ENCODE peak calls at places on chromosomes 3 and 15, in seven cellular contexts. One of them, this sample, is unnamed.

GRCh38 chr3:129003578-129004112 is 2.5 kb downstream of the EFCC1 start:
- DNase-seq in uterus: no peak
- DNase-seq in Caco-2: peak
- DNase-seq in GM12864: no peak
- DNase-seq in transverse colon: peak
- DNase-seq in astrocyte of the spinal cord: no peak
- DNase-seq in neural progenitor cell: peak
- DNase-seq in this sample: peak

GRCh38 chr15:40340740-40341400 is at the start of gene CCDC9B:
- DNase-seq in GM12864: no peak
- DNase-seq in transverse colon: peak
- DNase-seq in uterus: peak
- DNase-seq in neural progenitor cell: peak
- DNase-seq in astrocyte of the spinal cord: peak
- DNase-seq in Caco-2: no peak
- DNase-seq in this sample: peak

GRCh38 chr15:91055548-91056331 is 33.3 kb upstream of the VPS33B start:
- DNase-seq in transverse colon: peak
- DNase-seq in neural progenitor cell: peak
- DNase-seq in GM12864: peak
- DNase-seq in Caco-2: peak
- DNase-seq in astrocyte of the spinal cord: peak
- DNase-seq in uterus: no peak
- DNase-seq in this sample: peak

GRCh38 chr3:97821810-97822775 is at the start of gene CRYBG3:
- DNase-seq in transverse colon: peak
- DNase-seq in astrocyte of the spinal cord: peak
- DNase-seq in neural progenitor cell: peak
- DNase-seq in uterus: peak
- DNase-seq in GM12864: peak
- DNase-seq in Caco-2: peak
- DNase-seq in this sample: peak

GRCh38 chr15:43749690-43750345 is 3.6 kb downstream of the PDIA3 start:
- DNase-seq in astrocyte of the spinal cord: peak
- DNase-seq in transverse colon: no peak
- DNase-seq in uterus: no peak
- DNase-seq in neural progenitor cell: no peak
- DNase-seq in GM12864: peak
- DNase-seq in Caco-2: no peak
- DNase-seq in this sample: no peak

GRCh38 chr15:88018865-88019626 is 237.5 kb downstream of the NTRK3 start:
- DNase-seq in GM12864: no peak
- DNase-seq in neural progenitor cell: no peak
- DNase-seq in transverse colon: no peak
- DNase-seq in uterus: no peak
- DNase-seq in astrocyte of the spinal cord: peak
- DNase-seq in Caco-2: no peak
- DNase-seq in this sample: no peak

GRCh38 chr3:38458796-38459498 is 5.3 kb downstream of the ACVR2B start:
- DNase-seq in uterus: peak
- DNase-seq in Caco-2: no peak
- DNase-seq in astrocyte of the spinal cord: peak
- DNase-seq in GM12864: no peak
- DNase-seq in neural progenitor cell: no peak
- DNase-seq in transverse colon: peak
- DNase-seq in this sample: peak

GRCh38 chr3:79497447-79498111 is 270.2 kb downstream of the ROBO1 start:
- DNase-seq in uterus: no peak
- DNase-seq in GM12864: no peak
- DNase-seq in neural progenitor cell: peak
- DNase-seq in Caco-2: no peak
- DNase-seq in astrocyte of the spinal cord: peak
- DNase-seq in transverse colon: no peak
- DNase-seq in this sample: peak

GRCh38 chr3:71225285-71225684 is 358.2 kb downstream of the FOXP1 start:
- DNase-seq in neural progenitor cell: no peak
- DNase-seq in uterus: no peak
- DNase-seq in Caco-2: no peak
- DNase-seq in GM12864: no peak
- DNase-seq in transverse colon: no peak
- DNase-seq in astrocyte of the spinal cord: no peak
- DNase-seq in this sample: no peak

GRCh38 chr15:58043192-58043903 is 22.2 kb downstream of the ALDH1A2 start:
- DNase-seq in neural progenitor cell: peak
- DNase-seq in uterus: no peak
- DNase-seq in transverse colon: peak
- DNase-seq in Caco-2: no peak
- DNase-seq in astrocyte of the spinal cord: peak
- DNase-seq in GM12864: no peak
- DNase-seq in this sample: peak

GRCh38 chr3:172520332-172520831 is 2.8 kb downstream of the TNFSF10 start:
- DNase-seq in GM12864: no peak
- DNase-seq in uterus: no peak
- DNase-seq in astrocyte of the spinal cord: peak
- DNase-seq in neural progenitor cell: no peak
- DNase-seq in Caco-2: no peak
- DNase-seq in transverse colon: no peak
- DNase-seq in this sample: peak

GRCh38 chr3:98801042-98801747 is 38.1 kb downstream of the ST3GAL6 start:
- DNase-seq in transverse colon: no peak
- DNase-seq in GM12864: no peak
- DNase-seq in uterus: no peak
- DNase-seq in neural progenitor cell: no peak
- DNase-seq in Caco-2: no peak
- DNase-seq in astrocyte of the spinal cord: no peak
- DNase-seq in this sample: no peak

GRCh38 chr3:42640771-42641370 is 12.6 kb upstream of the ZBTB47 start:
- DNase-seq in astrocyte of the spinal cord: no peak
- DNase-seq in neural progenitor cell: no peak
- DNase-seq in transverse colon: no peak
- DNase-seq in Caco-2: no peak
- DNase-seq in uterus: no peak
- DNase-seq in GM12864: no peak
- DNase-seq in this sample: peak

GRCh38 chr15:38017721-38018120 is 83.3 kb downstream of the TMCO5A start:
- DNase-seq in Caco-2: no peak
- DNase-seq in GM12864: no peak
- DNase-seq in transverse colon: no peak
- DNase-seq in neural progenitor cell: no peak
- DNase-seq in uterus: no peak
- DNase-seq in astrocyte of the spinal cord: no peak
- DNase-seq in this sample: no peak

GRCh38 chr3:67200618-67201017 is 202.5 kb downstream of the KBTBD8 start:
- DNase-seq in neural progenitor cell: no peak
- DNase-seq in transverse colon: no peak
- DNase-seq in Caco-2: no peak
- DNase-seq in uterus: no peak
- DNase-seq in GM12864: no peak
- DNase-seq in astrocyte of the spinal cord: no peak
- DNase-seq in this sample: no peak

GRCh38 chr3:27633224-27633545 is 88.9 kb downstream of the EOMES start:
- DNase-seq in astrocyte of the spinal cord: no peak
- DNase-seq in transverse colon: no peak
- DNase-seq in GM12864: no peak
- DNase-seq in uterus: no peak
- DNase-seq in neural progenitor cell: no peak
- DNase-seq in Caco-2: no peak
- DNase-seq in this sample: peak

GRCh38 chr3:34212671-34213070 is 414.2 kb downstream of the PDCD6IP start:
- DNase-seq in GM12864: no peak
- DNase-seq in transverse colon: no peak
- DNase-seq in neural progenitor cell: peak
- DNase-seq in Caco-2: no peak
- DNase-seq in uterus: no peak
- DNase-seq in astrocyte of the spinal cord: peak
- DNase-seq in this sample: peak

GRCh38 chr3:775178-775885 is 317.5 kb upstream of the CNTN6 start:
- DNase-seq in GM12864: no peak
- DNase-seq in uterus: no peak
- DNase-seq in Caco-2: no peak
- DNase-seq in astrocyte of the spinal cord: no peak
- DNase-seq in neural progenitor cell: no peak
- DNase-seq in transverse colon: no peak
- DNase-seq in this sample: peak

GRCh38 chr3:195580733-195581443 is 2.9 kb downstream of the APOD start:
- DNase-seq in astrocyte of the spinal cord: peak
- DNase-seq in neural progenitor cell: no peak
- DNase-seq in GM12864: no peak
- DNase-seq in uterus: no peak
- DNase-seq in Caco-2: no peak
- DNase-seq in transverse colon: no peak
- DNase-seq in this sample: peak

GRCh38 chr3:185822957-185823279 is 1.9 kb downstream of the IGF2BP2 start:
- DNase-seq in uterus: no peak
- DNase-seq in Caco-2: no peak
- DNase-seq in astrocyte of the spinal cord: no peak
- DNase-seq in transverse colon: no peak
- DNase-seq in GM12864: no peak
- DNase-seq in neural progenitor cell: no peak
- DNase-seq in this sample: no peak

GRCh38 chr3:138513073-138513843 is 78.8 kb downstream of the ESYT3 start:
- DNase-seq in Caco-2: no peak
- DNase-seq in neural progenitor cell: no peak
- DNase-seq in GM12864: no peak
- DNase-seq in astrocyte of the spinal cord: no peak
- DNase-seq in uterus: no peak
- DNase-seq in transverse colon: no peak
- DNase-seq in this sample: no peak

DNA sequence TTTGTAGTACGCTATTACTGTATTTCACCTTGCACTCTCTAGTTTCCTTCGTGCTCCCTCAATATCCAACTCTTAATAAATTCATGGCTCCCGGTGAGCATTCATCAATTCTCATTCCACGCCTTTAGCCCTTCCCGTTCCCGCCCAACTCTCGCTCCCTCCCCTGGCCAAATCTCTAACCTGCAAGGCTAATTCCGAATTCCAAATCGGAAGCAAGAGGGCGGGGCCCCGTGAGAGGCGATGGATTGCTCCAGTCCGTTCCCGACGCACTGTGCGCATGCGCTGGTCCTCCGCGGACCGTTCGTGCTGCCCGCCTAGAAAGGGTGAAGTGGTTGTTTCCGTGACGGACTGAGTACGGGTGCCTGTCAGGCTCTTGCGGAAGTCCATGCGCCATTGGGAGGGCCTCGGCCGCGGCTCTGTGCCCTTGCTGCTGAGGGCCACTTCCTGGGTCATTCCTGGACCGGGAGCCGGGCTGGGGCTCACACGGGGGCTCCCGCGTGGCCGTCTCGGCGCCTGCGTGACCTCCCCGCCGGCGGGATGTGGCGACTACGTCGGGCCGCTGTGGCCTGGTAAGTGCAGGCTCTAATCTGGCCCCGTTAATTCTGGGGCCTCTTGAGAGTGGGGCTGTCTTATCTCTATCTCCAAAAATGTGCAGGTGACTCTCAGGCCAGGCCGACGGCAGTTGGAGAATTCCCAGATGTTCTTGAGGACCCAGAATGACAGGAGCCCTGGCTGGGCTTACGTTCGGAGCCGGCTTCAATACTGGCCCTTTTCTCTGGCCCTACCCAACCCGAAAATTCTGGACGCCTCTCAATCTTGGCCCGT is at the start of gene OPA1:
- DNase-seq in neural progenitor cell: peak
- DNase-seq in uterus: peak
- DNase-seq in transverse colon: peak
- DNase-seq in GM12864: peak
- DNase-seq in astrocyte of the spinal cord: peak
- DNase-seq in Caco-2: peak
- DNase-seq in this sample: peak
- TF ChIP-seq CTCF in neural progenitor cell: peak
- TF ChIP-seq CTCF in uterus: peak
- TF ChIP-seq CTCF in transverse colon: peak
- TF ChIP-seq CTCF in GM12864: no peak
- TF ChIP-seq CTCF in astrocyte of the spinal cord: peak
- TF ChIP-seq CTCF in Caco-2: no peak
- TF ChIP-seq CTCF in this sample: peak

DNA sequence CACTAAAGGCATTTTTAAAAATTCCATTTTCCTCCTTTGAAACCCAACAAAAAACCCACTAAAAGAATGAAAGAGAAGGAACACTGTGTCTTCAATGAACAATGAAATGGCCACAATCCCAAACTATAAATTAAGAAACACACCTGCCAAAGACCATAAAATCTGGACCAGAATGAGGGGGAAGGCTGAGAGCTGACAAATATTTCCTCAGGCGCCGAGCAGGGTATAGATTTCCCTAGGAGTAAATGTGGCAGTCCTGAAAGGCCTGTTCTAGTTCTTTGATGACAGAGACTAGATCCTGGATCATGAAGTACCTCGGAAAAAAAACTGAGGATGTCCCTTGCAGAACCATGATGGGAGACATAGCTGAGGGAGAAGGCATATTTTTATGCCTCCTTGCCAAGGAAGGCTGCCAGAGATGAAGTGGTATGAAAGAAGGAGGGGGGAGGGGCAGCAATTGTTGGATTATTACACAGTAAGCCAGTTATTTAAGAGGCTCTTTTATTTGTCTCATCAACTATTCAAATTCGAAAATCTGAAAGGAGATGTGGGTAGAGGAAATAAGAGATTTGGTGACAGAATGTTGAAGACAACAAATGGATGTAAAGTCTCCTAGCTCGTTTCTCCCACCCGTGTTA is 275.3 kb upstream of the GOLGA6L4 start:
- DNase-seq in neural progenitor cell: no peak
- DNase-seq in transverse colon: no peak
- DNase-seq in GM12864: no peak
- DNase-seq in astrocyte of the spinal cord: no peak
- DNase-seq in uterus: no peak
- DNase-seq in Caco-2: no peak
- DNase-seq in this sample: no peak
- H3K4me3 ChIP-seq in neural progenitor cell: no peak
- H3K4me3 ChIP-seq in transverse colon: no peak
- H3K4me3 ChIP-seq in GM12864: no peak
- H3K4me3 ChIP-seq in astrocyte of the spinal cord: no peak
- H3K4me3 ChIP-seq in uterus: no peak
- H3K4me3 ChIP-seq in Caco-2: no peak
- H3K4me3 ChIP-seq in this sample: no peak

DNA sequence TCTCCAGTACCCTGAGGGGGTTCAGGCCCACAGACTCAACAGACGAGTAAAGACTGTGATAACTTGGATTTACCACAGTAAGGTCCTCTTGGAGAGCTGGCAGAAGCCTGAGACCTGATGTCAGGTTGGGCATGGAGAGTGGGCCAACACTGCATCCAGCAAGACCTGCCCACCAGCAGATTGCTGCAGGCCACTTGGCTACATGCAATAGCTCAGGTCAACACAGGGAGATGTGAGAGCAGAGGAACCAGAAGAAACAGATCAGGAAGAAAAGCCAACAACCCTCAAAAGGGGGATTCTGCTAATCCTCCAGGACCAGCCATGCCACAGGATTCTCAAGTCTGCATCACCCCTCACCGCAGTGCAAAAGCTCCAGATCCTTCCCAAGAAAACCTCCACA is 1.7 kb upstream of the IP6K1 start:
- DNase-seq in neural progenitor cell: no peak
- DNase-seq in Caco-2: no peak
- DNase-seq in GM12864: no peak
- DNase-seq in astrocyte of the spinal cord: no peak
- DNase-seq in uterus: no peak
- DNase-seq in transverse colon: no peak
- DNase-seq in this sample: no peak
- TF ChIP-seq CTCF in neural progenitor cell: no peak
- TF ChIP-seq CTCF in Caco-2: no peak
- TF ChIP-seq CTCF in GM12864: no peak
- TF ChIP-seq CTCF in astrocyte of the spinal cord: no peak
- TF ChIP-seq CTCF in uterus: no peak
- TF ChIP-seq CTCF in transverse colon: no peak
- TF ChIP-seq CTCF in this sample: no peak

GRCh38 chr15:32861741-32862140 is 143.9 kb downstream of the GREM1 start:
- DNase-seq in astrocyte of the spinal cord: peak
- DNase-seq in neural progenitor cell: peak
- DNase-seq in GM12864: no peak
- DNase-seq in uterus: peak
- DNase-seq in transverse colon: peak
- DNase-seq in Caco-2: no peak
- DNase-seq in this sample: no peak
- H3K4me3 ChIP-seq in astrocyte of the spinal cord: no peak
- H3K4me3 ChIP-seq in neural progenitor cell: no peak
- H3K4me3 ChIP-seq in GM12864: no peak
- H3K4me3 ChIP-seq in uterus: peak
- H3K4me3 ChIP-seq in transverse colon: no peak
- H3K4me3 ChIP-seq in Caco-2: no peak
- H3K4me3 ChIP-seq in this sample: no peak

This sample was measured in epithelial cell of esophagus.